ENCODE peak calls at places on chromosomes 11 and 22, in five cellular contexts. P, M, G, X and H are unnamed samples.
A peak's percentile ranks its signal among the peaks of the same experiment; 100 is the strongest.

GRCh38 chr11:35677904-35678303 is 15.3 kb downstream of the TRIM44 start:
- DNase-seq in P (no peak), M (no peak), G (peak; percentile 24), X (no peak), H (no peak)

GRCh38 chr11:13261600-13262061 is 16.0 kb upstream of the BMAL1 start:
- DNase-seq in P (no peak), M (no peak), G (peak; percentile 84), X (no peak), H (no peak)

GRCh38 chr11:124285610-124286344 is 28.0 kb downstream of the OR8D1 start:
- DNase-seq in P (no peak), M (no peak), G (peak; percentile 84), X (no peak), H (peak; percentile 53)

GRCh38 chr11:71245601-71246391 is 6.6 kb downstream of the SHANK2 start:
- DNase-seq in P (no peak), M (no peak), G (no peak), X (peak; percentile 17), H (no peak)

GRCh38 chr22:22380098-22381030 is 128.2 kb downstream of the ZNF280B start:
- DNase-seq in P (peak; percentile 38), M (peak; percentile 53), G (no peak), X (no peak), H (no peak)

GRCh38 chr11:69496202-69496557 is 14.7 kb downstream of the LINC01488 start:
- DNase-seq in P (no peak), M (no peak), G (no peak), X (no peak), H (no peak)

GRCh38 chr11:122486793-122487495 is 168.6 kb upstream of the UBASH3B start:
- DNase-seq in P (no peak), M (peak; percentile 20), G (no peak), X (no peak), H (no peak)

GRCh38 chr22:23763579-23764331 is 965 bp downstream of the C22orf15 start:
- DNase-seq in P (peak; percentile 47), M (peak; percentile 45), G (no peak), X (no peak), H (no peak)

GRCh38 chr11:31809857-31810778 is 1.0 kb downstream of the PAX6 start:
- DNase-seq in P (peak; percentile 27), M (peak; percentile 70), G (peak; percentile 41), X (no peak), H (no peak)

GRCh38 chr11:128551641-128552335 is 35.6 kb downstream of the ETS1 start:
- DNase-seq in P (no peak), M (no peak), G (no peak), X (no peak), H (no peak)

GRCh38 chr11:76791861-76792260 is 8.7 kb downstream of the TSKU start:
- DNase-seq in P (no peak), M (no peak), G (peak; percentile 73), X (peak; percentile 26), H (no peak)

GRCh38 chr22:43509337-43509736 is 97.5 kb downstream of the MPPED1 start:
- DNase-seq in P (no peak), M (no peak), G (no peak), X (no peak), H (no peak)

GRCh38 chr11:88886796-88887195 is 179.0 kb downstream of the GRM5 start:
- DNase-seq in P (peak; percentile 44), M (peak; percentile 70), G (no peak), X (no peak), H (peak; percentile 11)

GRCh38 chr22:38412435-38413084 is 42.4 kb downstream of the KCNJ4 start:
- DNase-seq in P (peak; percentile 41), M (peak; percentile 34), G (no peak), X (no peak), H (no peak)

GRCh38 chr11:13258855-13259254 is 18.7 kb upstream of the BMAL1 start:
- DNase-seq in P (no peak), M (no peak), G (no peak), X (no peak), H (no peak)

GRCh38 chr22:30506507-30506968 is 1.0 kb upstream of the SEC14L4 start:
- DNase-seq in P (peak; percentile 19), M (no peak), G (no peak), X (peak; percentile 72), H (no peak)

GRCh38 chr22:22463855-22464540 is 44.5 kb downstream of the ZNF280B start:
- DNase-seq in P (peak; percentile 65), M (peak; percentile 88), G (peak; percentile 20), X (peak; percentile 35), H (peak; percentile 13)

GRCh38 chr11:117691501-117691900 is 105.5 kb downstream of the DSCAML1 start:
- DNase-seq in P (no peak), M (no peak), G (no peak), X (no peak), H (no peak)

GRCh38 chr22:49956418-49956770 is 4.2 kb upstream of the PIM3 start:
- DNase-seq in P (no peak), M (no peak), G (no peak), X (peak; percentile 54), H (no peak)

GRCh38 chr11:9943346-9944110 is 279.7 kb downstream of the SWAP70 start:
- DNase-seq in P (no peak), M (no peak), G (peak; percentile 64), X (no peak), H (no peak)

GRCh38 chr11:75202195-75202594 is 38.4 kb upstream of the TPBGL start:
- DNase-seq in P (no peak), M (no peak), G (no peak), X (no peak), H (no peak)

GRCh38 chr11:58024601-58025091 is 965 bp downstream of the OR9Q1 start:
- DNase-seq in P (no peak), M (no peak), G (peak; percentile 42), X (peak; percentile 54), H (no peak)

GRCh38 chr22:39454385-39454871 is 2.4 kb upstream of the MGAT3 start:
- DNase-seq in P (no peak), M (peak; percentile 52), G (no peak), X (peak; percentile 68), H (no peak)

GRCh38 chr11:16986434-16987204 is 27.6 kb downstream of the PLEKHA7 start:
- DNase-seq in P (no peak), M (no peak), G (no peak), X (peak; percentile 95), H (peak; percentile 69)

GRCh38 chr11:69351460-69351859 is 57.5 kb downstream of the MYEOV start:
- DNase-seq in P (no peak), M (no peak), G (peak; percentile 83), X (no peak), H (no peak)

GRCh38 chr22:39214383-39215069 is 30.3 kb downstream of the PDGFB start:
- DNase-seq in P (no peak), M (peak; percentile 77), G (peak; percentile 49), X (no peak), H (no peak)

GRCh38 chr11:65491163-65491465 is 7.7 kb upstream of the MALAT1 start:
- DNase-seq in P (no peak), M (no peak), G (no peak), X (no peak), H (no peak)

GRCh38 chr22:30210235-30210831 is 36.2 kb downstream of the LIF start:
- DNase-seq in P (no peak), M (peak; percentile 29), G (peak; percentile 87), X (peak; percentile 70), H (no peak)

GRCh38 chr11:118996926-118997626 is 862 bp upstream of the CENATAC start:
- DNase-seq in P (no peak), M (peak; percentile 18), G (no peak), X (no peak), H (no peak)

GRCh38 chr22:21942407-21942895 is 10.2 kb downstream of the PPM1F start:
- DNase-seq in P (no peak), M (no peak), G (peak; percentile 86), X (peak; percentile 38), H (no peak)

GRCh38 chr11:1936781-1937615 is 10.1 kb upstream of the MRPL23 start:
- DNase-seq in P (peak; percentile 20), M (no peak), G (no peak), X (no peak), H (no peak)

GRCh38 chr11:122226810-122227379 is 110.9 kb upstream of the BLID start:
- DNase-seq in P (no peak), M (no peak), G (peak; percentile 84), X (no peak), H (no peak)

GRCh38 chr11:75161506-75161905 is 10.6 kb downstream of the SLCO2B1 start:
- DNase-seq in P (no peak), M (no peak), G (no peak), X (no peak), H (no peak)

GRCh38 chr11:73804712-73805111 is 17.0 kb downstream of the MRPL48 start:
- DNase-seq in P (no peak), M (no peak), G (no peak), X (no peak), H (no peak)

GRCh38 chr11:45339754-45340519 is 53.8 kb upstream of the SYT13 start:
- DNase-seq in P (peak; percentile 87), M (peak; percentile 98), G (peak; percentile 56), X (peak; percentile 95), H (peak; percentile 75)
- H3K4me3 ChIP-seq in P (no peak overlapping the region), M (no peak overlapping the region), G (no peak overlapping the region), X (peak overlapping the region; percentile 36), H (no peak overlapping the region)

GRCh38 chr22:27937453-27937852 is 18.4 kb upstream of the PITPNB start:
- DNase-seq in P (no peak), M (no peak), G (no peak), X (no peak), H (no peak)
- TF ChIP-seq CTCF in P (peak; percentile 52), M (no peak), G (no peak), X (no peak), H (peak; percentile 13)

GRCh38 chr11:26842458-26842841 is 120.6 kb upstream of the SLC5A12 start:
- DNase-seq in P (no peak), M (no peak), G (peak; percentile 33), X (no peak), H (no peak)

GRCh38 chr11:26844963-26845362 is 123.1 kb upstream of the SLC5A12 start:
- DNase-seq in P (no peak), M (no peak), G (no peak), X (no peak), H (no peak)

GRCh38 chr11:26841818-26842457 is 120.1 kb upstream of the SLC5A12 start:
- DNase-seq in P (no peak), M (no peak), G (peak; percentile 85), X (no peak), H (no peak)

GRCh38 chr11:26843539-26843938 is 121.7 kb upstream of the SLC5A12 start:
- DNase-seq in P (no peak), M (no peak), G (no peak), X (no peak), H (no peak)

GRCh38 chr11:26842883-26843282 is 121.0 kb upstream of the SLC5A12 start:
- DNase-seq in P (no peak), M (no peak), G (peak; percentile 57), X (no peak), H (no peak)
- H3K4me3 ChIP-seq in P (no peak overlapping the region), M (no peak overlapping the region), G (no peak overlapping the region), X (no peak overlapping the region), H (no peak overlapping the region)

GRCh38 chr11:64344721-64345120 is 4.7 kb downstream of the CCDC88B start:
- DNase-seq in P (no peak), M (no peak), G (no peak), X (no peak), H (no peak)

GRCh38 chr11:64344160-64344559 is 4.2 kb downstream of the CCDC88B start:
- DNase-seq in P (no peak), M (no peak), G (no peak), X (no peak), H (no peak)

GRCh38 chr11:64342869-64343739 is 3.1 kb downstream of the CCDC88B start:
- DNase-seq in P (no peak), M (no peak), G (no peak), X (no peak), H (no peak)

GRCh38 chr11:64341851-64342791 is 2.1 kb downstream of the CCDC88B start:
- DNase-seq in P (peak; percentile 74), M (peak; percentile 93), G (peak; percentile 61), X (peak; percentile 96), H (peak; percentile 80)

GRCh38 chr11:64343740-64344133 is 3.7 kb downstream of the CCDC88B start:
- DNase-seq in P (no peak), M (peak; percentile 37), G (no peak), X (peak; percentile 44), H (no peak)
- TF ChIP-seq CTCF in P (peak; percentile 27), M (peak; percentile 35), G (no peak), X (no peak), H (peak; percentile 36)